ENCODE peak calls at places on chromosomes 5 and 9, in seven cellular contexts. U is HepG2, B is GM12878, C is A549, A is HCT116, P is SK-N-SH, H is GM23338. Z is an unnamed sample.

GRCh38 chr5:170865622-170866021 is 3.8 kb downstream of the RANBP17 start:
- DNase-seq in U (no peak), B (peak), C (no peak), A (no peak), P (no peak), H (no peak), Z (no peak)

GRCh38 chr5:33807771-33808170 is 84.0 kb downstream of the ADAMTS12 start:
- DNase-seq in U (no peak), B (no peak), C (no peak), A (no peak), P (no peak), H (no peak), Z (no peak)

GRCh38 chr5:157546456-157547100 is 29.0 kb downstream of the ADAM19 start:
- DNase-seq in U (no peak), B (no peak), C (no peak), A (no peak), P (no peak), H (no peak), Z (no peak)

GRCh38 chr5:132807163-132807838 is 5.8 kb upstream of the SOWAHA start:
- DNase-seq in U (peak), B (peak), C (peak), A (peak), P (no peak), H (peak), Z (peak)

GRCh38 chr5:150489358-150490295 is 18.3 kb upstream of the NDST1 start:
- DNase-seq in U (no peak), B (peak), C (no peak), A (no peak), P (no peak), H (peak), Z (no peak)

GRCh38 chr9:127446720-127447415 is 4.3 kb downstream of the RPL12 start:
- DNase-seq in U (no peak), B (no peak), C (peak), A (no peak), P (no peak), H (no peak), Z (no peak)

GRCh38 chr9:83281306-83282255 is 218.6 kb upstream of the RASEF start:
- DNase-seq in U (no peak), B (no peak), C (peak), A (no peak), P (peak), H (no peak), Z (no peak)

GRCh38 chr9:13575558-13575957 is 296.1 kb upstream of the MPDZ start:
- DNase-seq in U (no peak), B (no peak), C (no peak), A (no peak), P (no peak), H (no peak), Z (no peak)

GRCh38 chr5:58207076-58207475 is 252.8 kb downstream of the PLK2 start:
- DNase-seq in U (no peak), B (no peak), C (no peak), A (no peak), P (no peak), H (no peak), Z (no peak)

GRCh38 chr9:133703571-133704399 is 34.4 kb downstream of the SARDH start:
- DNase-seq in U (no peak), B (no peak), C (no peak), A (no peak), P (peak), H (no peak), Z (no peak)

GRCh38 chr5:76717222-76718083 is 1.5 kb downstream of the F2R start:
- DNase-seq in U (no peak), B (no peak), C (no peak), A (no peak), P (no peak), H (no peak), Z (no peak)

GRCh38 chr9:83706703-83707517 is 848 bp downstream of the UBQLN1 start:
- DNase-seq in U (peak), B (no peak), C (peak), A (no peak), P (peak), H (peak), Z (peak)

GRCh38 chr5:135578685-135579341 is at the start of gene CXCL14:
- DNase-seq in U (no peak), B (no peak), C (no peak), A (no peak), P (no peak), H (peak), Z (no peak)

GRCh38 chr9:18849186-18849724 is 183.8 kb downstream of the SAXO1 start:
- DNase-seq in U (no peak), B (no peak), C (no peak), A (no peak), P (no peak), H (no peak), Z (no peak)

GRCh38 chr9:134378901-134379338 is 52.7 kb downstream of the RXRA start:
- DNase-seq in U (no peak), B (no peak), C (peak), A (peak), P (peak), H (no peak), Z (no peak)

GRCh38 chr9:20040991-20041606 is 252.3 kb upstream of the SLC24A2 start:
- DNase-seq in U (no peak), B (no peak), C (no peak), A (no peak), P (peak), H (no peak), Z (no peak)

GRCh38 chr5:123511290-123511647 is 708 bp upstream of the CSNK1G3 start:
- DNase-seq in U (peak), B (no peak), C (no peak), A (no peak), P (no peak), H (peak), Z (no peak)

GRCh38 chr5:53479656-53480473 is 564 bp upstream of the FST start:
- DNase-seq in U (peak), B (no peak), C (peak), A (no peak), P (peak), H (peak), Z (peak)

GRCh38 chr9:132670359-132670815 is at the start of gene GTF3C4:
- DNase-seq in U (no peak), B (no peak), C (peak), A (peak), P (peak), H (peak), Z (peak)

GRCh38 chr9:89579741-89580395 is 24.9 kb upstream of the GADD45G start:
- DNase-seq in U (no peak), B (no peak), C (no peak), A (no peak), P (no peak), H (no peak), Z (no peak)

GRCh38 chr9:121169094-121169601 is 32.5 kb downstream of the RAB14 start:
- DNase-seq in U (peak), B (no peak), C (peak), A (no peak), P (peak), H (peak), Z (no peak)

GRCh38 chr5:110517396-110517795 is 209.1 kb downstream of the TMEM232 start:
- DNase-seq in U (no peak), B (no peak), C (no peak), A (no peak), P (peak), H (peak), Z (no peak)

GRCh38 chr5:67010684-67011409 is 185.8 kb downstream of the CD180 start:
- DNase-seq in U (no peak), B (no peak), C (no peak), A (no peak), P (no peak), H (peak), Z (no peak)

GRCh38 chr5:128649183-128649582 is 111.1 kb upstream of the FBN2 start:
- DNase-seq in U (no peak), B (no peak), C (no peak), A (no peak), P (no peak), H (no peak), Z (no peak)

GRCh38 chr9:24464321-24464951 is 81.3 kb downstream of the IZUMO3 start:
- DNase-seq in U (no peak), B (no peak), C (no peak), A (no peak), P (no peak), H (peak), Z (no peak)
- TF ChIP-seq REST in U (no peak), B (no peak), C (no peak), A (no peak), P (no peak), H (no peak), Z (no peak)

GRCh38 chr5:1346627-1347440 is 1.9 kb upstream of the CLPTM1L start:
- DNase-seq in U (no peak), B (no peak), C (no peak), A (no peak), P (no peak), H (no peak), Z (no peak)

GRCh38 chr5:1345876-1346626 is 1.2 kb upstream of the CLPTM1L start:
- DNase-seq in U (no peak), B (no peak), C (no peak), A (no peak), P (no peak), H (no peak), Z (peak)

GRCh38 chr5:1348986-1349245 is 4.0 kb upstream of the CLPTM1L start:
- DNase-seq in U (no peak), B (no peak), C (no peak), A (no peak), P (no peak), H (peak), Z (no peak)

GRCh38 chr5:1349246-1349645 is 4.3 kb upstream of the CLPTM1L start:
- DNase-seq in U (no peak), B (no peak), C (peak), A (no peak), P (no peak), H (no peak), Z (no peak)

DNA sequence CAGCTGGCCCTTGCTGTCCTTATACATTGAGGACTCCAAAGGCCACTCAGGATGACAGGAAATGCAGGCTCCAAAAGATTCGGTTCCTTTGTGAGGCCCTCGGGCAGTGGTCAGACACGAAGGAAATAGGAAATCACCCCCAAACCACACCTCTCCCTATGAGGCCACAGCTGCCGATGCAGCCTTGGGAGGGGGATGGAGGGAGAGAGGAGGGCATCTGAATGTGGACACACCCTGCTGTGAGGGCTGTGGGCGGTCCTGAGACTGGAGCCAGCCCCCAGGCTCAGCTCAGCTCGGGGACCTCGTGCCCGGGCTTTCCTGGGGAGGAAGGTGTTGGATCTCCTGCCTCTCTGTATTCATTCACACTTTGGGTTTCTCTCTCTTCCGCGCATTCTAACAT is 2.7 kb upstream of the CLPTM1L start:
- DNase-seq in U (no peak), B (no peak), C (no peak), A (no peak), P (no peak), H (peak), Z (peak)
- TF ChIP-seq REST in U (no peak), B (no peak), C (no peak), A (no peak), P (no peak), H (no peak), Z (no peak)

GRCh38 chr5:154713615-154714125 is 41.5 kb upstream of the LARP1 start:
- DNase-seq in U (peak), B (no peak), C (no peak), A (no peak), P (no peak), H (peak), Z (no peak)

GRCh38 chr5:154714271-154714986 is 40.7 kb upstream of the LARP1 start:
- DNase-seq in U (peak), B (peak), C (no peak), A (no peak), P (no peak), H (peak), Z (no peak)

GRCh38 chr5:154709368-154710305 is 45.5 kb upstream of the LARP1 start:
- DNase-seq in U (no peak), B (no peak), C (no peak), A (no peak), P (no peak), H (no peak), Z (no peak)

GRCh38 chr5:154708845-154709244 is 46.3 kb upstream of the LARP1 start:
- DNase-seq in U (peak), B (no peak), C (no peak), A (peak), P (no peak), H (no peak), Z (no peak)

DNA sequence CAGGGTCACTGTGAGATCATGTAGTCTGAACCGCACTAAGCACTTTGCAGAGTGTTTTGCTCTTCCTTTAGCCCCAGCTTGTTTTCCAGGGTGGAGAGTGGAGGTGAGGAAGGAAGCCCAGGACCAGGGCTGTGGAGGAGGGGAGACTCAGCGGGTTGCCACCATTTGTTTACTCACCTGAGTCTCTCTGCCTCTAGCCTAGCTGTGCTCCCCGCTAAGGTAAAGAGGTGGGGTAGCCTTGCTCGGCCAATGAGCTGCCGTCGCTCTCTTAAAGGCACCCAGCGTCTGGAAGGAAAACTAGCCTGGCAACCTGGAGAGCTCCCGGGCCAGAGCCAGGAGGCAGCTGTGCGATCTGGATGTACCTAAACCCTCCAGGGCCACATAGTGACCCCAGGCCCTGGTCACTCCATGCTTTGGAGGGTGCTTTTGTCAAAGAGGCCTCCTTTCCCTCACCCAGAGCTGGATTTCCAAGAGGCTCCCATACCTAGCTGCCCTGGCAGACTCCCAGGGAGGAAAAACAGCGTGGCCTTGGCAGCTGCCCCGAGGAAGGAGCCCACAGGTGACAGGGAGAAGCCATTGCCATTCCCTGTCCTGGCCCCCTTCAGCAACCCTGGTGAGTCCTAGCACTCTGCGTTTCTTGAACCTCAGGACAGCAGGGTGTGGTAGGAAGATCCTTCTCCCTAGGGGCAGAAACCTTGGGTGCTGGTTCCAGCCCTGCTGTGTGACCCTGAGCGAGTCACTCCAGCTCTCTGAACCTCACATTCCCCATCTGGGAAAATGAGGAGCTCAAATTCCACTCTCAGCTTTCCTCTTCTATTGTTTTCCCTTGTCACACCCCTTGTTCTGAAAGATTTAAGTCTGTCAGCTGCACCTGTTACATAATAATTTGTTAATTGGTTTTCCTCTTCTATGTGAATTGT is 42.4 kb upstream of the LARP1 start:
- DNase-seq in U (no peak), B (no peak), C (no peak), A (peak), P (no peak), H (peak), Z (no peak)
- TF ChIP-seq REST in U (no peak), B (no peak), C (no peak), A (no peak), P (no peak), H (peak), Z (no peak)

GRCh38 chr5:28414619-28415018 is 1376.2 kb upstream of the CDH9 start:
- DNase-seq in U (no peak), B (no peak), C (no peak), A (no peak), P (no peak), H (no peak), Z (no peak)
- TF ChIP-seq REST in U (no peak), B (no peak), C (no peak), A (no peak), P (no peak), H (no peak), Z (no peak)

GRCh38 chr5:87074072-87074471 is 193.6 kb upstream of the RASA1 start:
- DNase-seq in U (no peak), B (no peak), C (no peak), A (no peak), P (no peak), H (no peak), Z (no peak)

GRCh38 chr5:87069311-87069710 is 198.4 kb upstream of the RASA1 start:
- DNase-seq in U (no peak), B (no peak), C (no peak), A (no peak), P (no peak), H (no peak), Z (no peak)

GRCh38 chr5:87074934-87075541 is 192.6 kb upstream of the RASA1 start:
- DNase-seq in U (no peak), B (peak), C (no peak), A (peak), P (no peak), H (no peak), Z (no peak)

GRCh38 chr5:87069974-87070608 is 197.6 kb upstream of the RASA1 start:
- DNase-seq in U (no peak), B (peak), C (peak), A (peak), P (no peak), H (peak), Z (peak)
- TF ChIP-seq REST in U (no peak), B (no peak), C (no peak), A (no peak), P (no peak), H (no peak), Z (no peak)

GRCh38 chr9:136694163-136694864 is 7.1 kb upstream of the AGPAT2 start:
- DNase-seq in U (peak), B (no peak), C (peak), A (peak), P (peak), H (peak), Z (peak)

GRCh38 chr9:136692190-136693134 is 5.2 kb upstream of the AGPAT2 start:
- DNase-seq in U (no peak), B (no peak), C (no peak), A (no peak), P (no peak), H (no peak), Z (no peak)

GRCh38 chr9:136693135-136693489 is 5.9 kb upstream of the AGPAT2 start:
- DNase-seq in U (no peak), B (no peak), C (no peak), A (no peak), P (no peak), H (no peak), Z (no peak)

GRCh38 chr9:136694865-136695247 is 7.6 kb upstream of the AGPAT2 start:
- DNase-seq in U (no peak), B (no peak), C (no peak), A (no peak), P (no peak), H (no peak), Z (no peak)

DNA sequence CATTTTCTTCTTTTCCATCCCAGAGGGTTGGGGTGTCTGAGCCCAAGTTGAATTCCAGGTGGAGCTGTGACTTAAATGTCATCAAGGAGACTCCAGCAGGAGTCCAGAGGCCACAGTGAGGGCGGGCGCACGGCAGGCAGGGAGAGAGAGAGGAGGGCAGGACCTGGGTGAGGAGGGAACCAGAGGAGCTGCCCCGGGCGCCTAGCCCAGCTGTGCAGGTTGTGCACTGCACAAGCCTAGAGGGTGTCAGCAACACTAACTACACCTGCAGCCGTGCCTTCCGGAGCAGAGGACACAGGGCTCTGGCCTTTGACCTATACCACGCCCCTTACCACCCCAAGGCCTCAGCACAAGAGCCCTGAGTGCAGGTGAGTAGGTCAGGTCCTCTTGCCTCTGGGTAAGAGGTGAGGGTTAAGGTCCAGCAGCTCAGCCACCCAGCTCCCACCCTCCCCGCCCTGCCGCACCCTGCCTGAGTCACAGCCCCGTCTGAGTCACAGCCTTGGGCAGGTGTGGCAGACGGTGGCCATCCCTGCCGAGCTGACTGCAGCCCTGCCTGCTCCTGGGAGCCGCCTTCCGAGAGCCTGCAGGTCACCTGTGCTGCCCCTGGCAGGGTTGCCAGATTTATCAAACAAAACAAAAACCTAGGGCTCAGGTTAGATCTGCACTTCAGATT is 6.4 kb upstream of the AGPAT2 start:
- DNase-seq in U (peak), B (no peak), C (peak), A (peak), P (no peak), H (no peak), Z (peak)
- TF ChIP-seq REST in U (no peak), B (no peak), C (no peak), A (no peak), P (no peak), H (no peak), Z (no peak)

DNA sequence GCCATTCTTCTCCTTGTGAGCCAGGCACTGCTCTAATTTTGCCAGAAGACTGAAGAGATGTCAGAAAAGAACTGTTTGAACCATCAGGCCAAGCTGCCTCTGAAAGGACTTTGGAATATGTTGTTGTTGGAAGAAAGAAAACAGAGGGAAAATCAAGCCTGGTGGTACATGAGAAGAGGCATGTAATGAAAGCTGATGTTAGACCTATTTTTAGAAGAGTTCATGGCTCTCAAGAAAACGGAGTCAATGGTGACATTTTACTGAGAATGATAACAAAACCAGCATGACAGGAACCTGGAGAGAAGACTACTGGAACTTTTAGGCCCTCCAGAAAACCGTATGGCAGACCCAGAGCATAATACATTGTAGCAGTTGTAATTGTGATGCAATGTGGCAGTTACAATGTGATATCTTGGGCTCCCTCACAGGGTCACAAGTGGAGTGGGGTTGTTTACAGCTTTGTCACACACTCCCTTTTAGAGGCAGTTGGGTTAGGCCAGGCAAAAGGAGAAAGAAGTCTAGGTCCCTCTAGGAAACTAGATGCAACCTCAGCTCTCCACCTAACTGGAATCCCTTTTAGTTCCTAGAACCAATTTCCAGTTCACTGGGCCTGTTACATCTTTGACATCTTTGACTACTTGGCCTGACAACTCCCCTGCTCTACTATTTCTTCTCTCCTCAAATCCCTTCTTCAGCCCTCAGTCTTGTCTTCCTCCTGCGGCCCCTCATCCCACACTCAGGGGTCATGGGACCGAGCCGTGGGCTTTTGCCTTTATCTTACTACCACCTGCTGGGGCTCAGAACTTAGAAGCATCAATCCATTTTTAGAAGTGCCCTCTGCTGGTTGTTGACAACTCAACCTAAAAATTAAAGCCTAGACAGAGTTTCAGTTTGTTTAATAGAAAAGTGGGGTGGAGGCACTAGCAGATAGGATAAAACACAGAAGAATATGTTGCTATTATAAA is 61.2 kb upstream of the JAK2 start:
- DNase-seq in U (peak), B (no peak), C (peak), A (no peak), P (peak), H (peak), Z (peak)
- TF ChIP-seq REST in U (no peak), B (no peak), C (no peak), A (no peak), P (no peak), H (no peak), Z (no peak)

Z was measured in K562.